ENCODE peak calls at places on chromosomes 2 and 18, in five cellular contexts. V, T, I, O and Z are unnamed samples. For H3K4me1, the result is how much of the 10 kb centered on the place peaks cover.

GRCh38 chr2:14650066-14650465 is 17.5 kb downstream of the LRATD1 start:
- DNase-seq in V (no peak), T (no peak), I (no peak), O (no peak), Z (no peak)

GRCh38 chr2:227234432-227234831 is 70.0 kb downstream of the COL4A3 start:
- DNase-seq in V (no peak), T (no peak), I (no peak), O (no peak), Z (no peak)

GRCh38 chr2:227783404-227784138 is 30.1 kb upstream of the CCL20 start:
- DNase-seq in V (no peak), T (peak), I (no peak), O (no peak), Z (no peak)

GRCh38 chr2:15155959-15156574 is 405.1 kb downstream of the NBAS start:
- DNase-seq in V (no peak), T (no peak), I (no peak), O (no peak), Z (no peak)

GRCh38 chr18:59109375-59109774 is 30.3 kb upstream of the SEC11C start:
- DNase-seq in V (no peak), T (no peak), I (no peak), O (no peak), Z (peak)

GRCh38 chr2:8514748-8515389 is 167.0 kb upstream of the ID2 start:
- DNase-seq in V (no peak), T (peak), I (peak), O (no peak), Z (no peak)

GRCh38 chr2:227267406-227268115 is 57.5 kb upstream of the MFF start:
- DNase-seq in V (no peak), T (no peak), I (no peak), O (no peak), Z (no peak)

GRCh38 chr2:237306787-237307170 is 107.2 kb downstream of the COL6A3 start:
- DNase-seq in V (no peak), T (no peak), I (no peak), O (no peak), Z (no peak)

GRCh38 chr2:127700527-127701192 is 637 bp upstream of the SFT2D3 start:
- DNase-seq in V (no peak), T (peak), I (peak), O (no peak), Z (no peak)

GRCh38 chr2:195863564-195863963 is 205.1 kb downstream of the DNAH7 start:
- DNase-seq in V (no peak), T (no peak), I (no peak), O (no peak), Z (no peak)

GRCh38 chr2:126778561-126779285 is 120.0 kb upstream of the TEX51 start:
- DNase-seq in V (no peak), T (no peak), I (no peak), O (peak), Z (no peak)

GRCh38 chr18:55013685-55014084 is 54.4 kb upstream of the CCDC68 start:
- DNase-seq in V (no peak), T (no peak), I (no peak), O (no peak), Z (no peak)

GRCh38 chr2:222693837-222694236 is 22.4 kb downstream of the MOGAT1 start:
- DNase-seq in V (peak), T (peak), I (no peak), O (no peak), Z (no peak)

GRCh38 chr18:58369616-58370015 is 259.3 kb downstream of the ALPK2 start:
- DNase-seq in V (no peak), T (no peak), I (no peak), O (no peak), Z (no peak)

GRCh38 chr2:230875347-230876315 is 10.9 kb downstream of the ITM2C start:
- DNase-seq in V (no peak), T (no peak), I (no peak), O (no peak), Z (no peak)

DNA sequence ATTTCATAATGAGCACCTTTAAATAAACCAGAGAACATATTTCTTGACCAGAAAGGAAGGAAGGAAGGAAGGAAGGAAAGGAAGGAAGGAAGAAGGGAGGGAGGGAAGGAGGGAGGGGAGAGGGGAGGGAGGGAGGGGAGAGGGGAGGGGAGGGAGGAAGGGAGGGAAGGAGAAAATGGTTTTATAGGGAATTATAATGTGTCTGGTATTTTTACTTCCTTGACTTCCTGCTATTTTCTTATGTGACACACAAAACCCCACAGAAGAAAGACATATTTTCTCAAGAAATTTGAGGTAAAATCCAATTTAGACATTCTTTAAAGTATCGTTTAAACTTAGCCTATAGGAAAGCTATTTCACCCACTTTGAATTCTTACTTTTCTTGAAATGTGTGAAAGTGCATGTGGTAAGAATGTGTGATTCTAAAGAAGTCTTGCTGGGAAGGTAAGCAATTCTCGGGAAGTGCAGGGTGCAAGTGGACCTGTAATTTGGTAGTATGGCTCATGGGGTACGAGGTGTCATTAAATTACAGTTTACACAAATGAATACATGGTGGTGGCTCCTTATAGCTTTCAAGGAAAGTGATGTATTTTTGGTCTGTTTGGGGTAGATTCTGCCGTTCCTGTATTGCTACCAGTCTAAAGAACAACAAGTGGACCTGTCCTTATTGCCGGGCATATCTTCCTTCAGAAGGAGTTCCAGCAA is 18.0 kb downstream of the RNF125 start:
- DNase-seq in V (no peak), T (no peak), I (no peak), O (no peak), Z (no peak)
- H3K4me1 ChIP-seq in V (under half), T (under half), I (under half), O (under half), Z (under half)

GRCh38 chr18:28036481-28036880 is 140.4 kb downstream of the CDH2 start:
- DNase-seq in V (no peak), T (no peak), I (no peak), O (no peak), Z (no peak)
- H3K4me1 ChIP-seq in V (under half), T (under half), I (under half), O (under half), Z (under half)

GRCh38 chr2:159093496-159093895 is 125.1 kb downstream of the TANC1 start:
- DNase-seq in V (peak), T (no peak), I (no peak), O (no peak), Z (no peak)

GRCh38 chr2:159095813-159096212 is 127.4 kb downstream of the TANC1 start:
- DNase-seq in V (no peak), T (no peak), I (no peak), O (no peak), Z (no peak)

GRCh38 chr2:159091981-159092380 is 123.5 kb downstream of the TANC1 start:
- DNase-seq in V (peak), T (peak), I (no peak), O (no peak), Z (no peak)

GRCh38 chr2:159096896-159097295 is 128.5 kb downstream of the TANC1 start:
- DNase-seq in V (peak), T (no peak), I (no peak), O (no peak), Z (no peak)

DNA sequence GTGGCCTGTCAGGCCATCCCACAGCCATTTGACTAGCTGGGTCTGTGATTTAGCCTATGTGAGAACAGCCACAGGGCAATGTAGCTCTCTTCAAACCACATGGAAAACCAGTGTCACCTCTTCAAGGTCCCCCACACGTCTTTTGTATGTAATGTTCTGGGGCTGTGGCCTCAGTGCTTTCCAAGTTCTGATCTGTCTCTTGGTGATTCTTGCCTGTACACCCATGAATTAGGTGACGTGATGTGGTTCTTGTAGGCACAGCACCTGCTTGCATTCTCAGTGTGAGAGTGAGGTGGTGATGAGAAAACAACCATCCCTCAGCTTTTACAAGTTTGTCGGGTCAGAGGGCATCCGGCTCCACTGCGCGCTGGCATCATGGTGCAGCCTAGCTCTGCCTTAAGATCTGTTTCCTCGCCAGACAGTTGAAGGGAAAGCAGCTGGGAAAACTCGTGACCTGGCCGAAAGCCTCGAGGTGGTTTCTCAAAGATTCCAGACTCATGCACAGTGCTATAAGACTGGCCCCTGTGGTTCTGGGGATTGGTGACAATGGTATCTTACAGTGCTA is 125.8 kb downstream of the TANC1 start:
- DNase-seq in V (peak), T (no peak), I (peak), O (no peak), Z (no peak)
- H3K4me1 ChIP-seq in V (half or more), T (under half), I (half or more), O (under half), Z (under half)

DNA sequence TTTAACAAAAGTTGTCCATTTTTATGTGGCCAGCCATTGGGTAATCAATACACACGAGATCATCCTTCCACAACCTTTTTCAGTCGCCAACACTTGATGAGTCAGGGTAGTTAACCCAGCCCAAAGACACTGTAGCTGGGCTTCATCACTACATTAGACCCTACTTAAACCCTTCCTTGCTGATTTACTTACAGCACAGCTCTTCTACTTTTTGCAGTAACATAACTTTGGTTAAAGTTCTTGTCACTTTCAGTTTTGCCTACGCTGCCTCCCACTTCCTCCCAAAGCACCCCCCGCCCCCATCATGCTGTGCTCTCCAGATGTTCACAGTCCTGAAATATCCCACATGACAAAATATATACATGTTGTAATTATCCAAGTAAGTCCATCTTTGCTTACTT is 103.6 kb downstream of the CDK15 start:
- DNase-seq in V (no peak), T (peak), I (no peak), O (no peak), Z (no peak)
- H3K4me1 ChIP-seq in V (under half), T (under half), I (under half), O (under half), Z (under half)

DNA sequence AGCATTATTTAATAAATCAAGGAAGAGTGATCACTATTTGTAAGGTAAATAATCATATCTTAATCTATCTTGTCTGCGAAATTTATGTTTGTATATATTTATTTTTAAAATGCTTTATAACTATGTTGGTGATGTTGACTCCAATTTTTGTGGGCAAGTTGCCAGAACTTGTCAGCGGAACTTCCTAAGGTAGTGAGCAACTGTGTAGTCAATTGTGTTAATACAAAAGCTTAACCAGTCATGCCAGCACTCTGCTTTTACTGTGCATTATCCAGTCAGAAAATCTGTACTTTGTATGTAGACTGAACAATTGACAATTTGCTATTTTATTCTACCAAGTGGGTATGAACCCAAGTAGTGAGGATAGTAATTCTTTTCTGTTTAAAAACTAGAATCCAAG is 61.9 kb upstream of the RND3 start:
- DNase-seq in V (peak), T (no peak), I (no peak), O (no peak), Z (no peak)
- H3K4me1 ChIP-seq in V (under half), T (under half), I (under half), O (under half), Z (under half)